ENCODE peak calls at places on chromosomes 12 and 14, in four cellular contexts. One of them, this sample, is unnamed.

GRCh38 chr14:55807536-55807935 is 227.5 kb downstream of the KTN1 start:
- DNase-seq in GM12878: no peak
- DNase-seq in K562: no peak
- DNase-seq in GM12891: no peak
- DNase-seq in this sample: no peak

GRCh38 chr12:131065279-131065678 is 111.6 kb downstream of the ADGRD1 start:
- DNase-seq in GM12878: no peak
- DNase-seq in K562: no peak
- DNase-seq in GM12891: no peak
- DNase-seq in this sample: no peak

GRCh38 chr12:52949413-52950331 is 754 bp downstream of the KRT18 start:
- DNase-seq in GM12878: no peak
- DNase-seq in K562: peak
- DNase-seq in GM12891: no peak
- DNase-seq in this sample: no peak

GRCh38 chr14:95557832-95558231 is 23.0 kb downstream of the GLRX5 start:
- DNase-seq in GM12878: no peak
- DNase-seq in K562: no peak
- DNase-seq in GM12891: no peak
- DNase-seq in this sample: no peak

GRCh38 chr14:41423503-41423902 is 183.2 kb upstream of the LRFN5 start:
- DNase-seq in GM12878: no peak
- DNase-seq in K562: no peak
- DNase-seq in GM12891: no peak
- DNase-seq in this sample: no peak

GRCh38 chr12:16385779-16386646 is 38.6 kb downstream of the MGST1 start:
- DNase-seq in GM12878: peak
- DNase-seq in K562: peak
- DNase-seq in GM12891: peak
- DNase-seq in this sample: peak

GRCh38 chr14:52023518-52023917 is 34.2 kb downstream of the RTRAF start:
- DNase-seq in GM12878: no peak
- DNase-seq in K562: no peak
- DNase-seq in GM12891: no peak
- DNase-seq in this sample: no peak

GRCh38 chr14:23514009-23514962 is 37.3 kb downstream of the ZFHX2 start:
- DNase-seq in GM12878: no peak
- DNase-seq in K562: no peak
- DNase-seq in GM12891: no peak
- DNase-seq in this sample: no peak

GRCh38 chr12:26250801-26251200 is 55.4 kb downstream of the SSPN start:
- DNase-seq in GM12878: no peak
- DNase-seq in K562: no peak
- DNase-seq in GM12891: no peak
- DNase-seq in this sample: no peak

GRCh38 chr14:92937229-92937937 is 14.4 kb downstream of the CHGA start:
- DNase-seq in GM12878: no peak
- DNase-seq in K562: no peak
- DNase-seq in GM12891: no peak
- DNase-seq in this sample: no peak

GRCh38 chr14:95876769-95877490 is at the start of gene TUNAR:
- DNase-seq in GM12878: no peak
- DNase-seq in K562: no peak
- DNase-seq in GM12891: peak
- DNase-seq in this sample: no peak

GRCh38 chr12:92973614-92974013 is 44.5 kb upstream of the EEA1 start:
- DNase-seq in GM12878: peak
- DNase-seq in K562: no peak
- DNase-seq in GM12891: no peak
- DNase-seq in this sample: peak

GRCh38 chr14:68951051-68951797 is 27.9 kb downstream of the ACTN1 start:
- DNase-seq in GM12878: no peak
- DNase-seq in K562: no peak
- DNase-seq in GM12891: no peak
- DNase-seq in this sample: peak

GRCh38 chr12:130830246-130830551 is 8.9 kb downstream of the STX2 start:
- DNase-seq in GM12878: no peak
- DNase-seq in K562: peak
- DNase-seq in GM12891: no peak
- DNase-seq in this sample: no peak

GRCh38 chr14:58849609-58850008 is 211.8 kb downstream of the DACT1 start:
- DNase-seq in GM12878: no peak
- DNase-seq in K562: no peak
- DNase-seq in GM12891: no peak
- DNase-seq in this sample: no peak

GRCh38 chr14:54818201-54819133 is 84.2 kb downstream of the GCH1 start:
- DNase-seq in GM12878: no peak
- DNase-seq in K562: peak
- DNase-seq in GM12891: no peak
- DNase-seq in this sample: no peak

GRCh38 chr12:56941299-56942017 is 7.2 kb upstream of the SDR9C7 start:
- DNase-seq in GM12878: peak
- DNase-seq in K562: peak
- DNase-seq in GM12891: no peak
- DNase-seq in this sample: peak

GRCh38 chr12:58917699-58918334 is 2.5 kb downstream of the LRIG3 start:
- DNase-seq in GM12878: no peak
- DNase-seq in K562: no peak
- DNase-seq in GM12891: no peak
- DNase-seq in this sample: no peak

GRCh38 chr12:28413455-28414109 is 223.3 kb downstream of the CCDC91 start:
- DNase-seq in GM12878: no peak
- DNase-seq in K562: peak
- DNase-seq in GM12891: no peak
- DNase-seq in this sample: no peak

GRCh38 chr12:68138480-68138879 is 21.1 kb downstream of the IFNG start:
- DNase-seq in GM12878: no peak
- DNase-seq in K562: no peak
- DNase-seq in GM12891: no peak
- DNase-seq in this sample: no peak

GRCh38 chr12:54071942-54072341 is 18.3 kb downstream of the HOXC4 start:
- DNase-seq in GM12878: no peak
- DNase-seq in K562: no peak
- DNase-seq in GM12891: no peak
- DNase-seq in this sample: no peak

GRCh38 chr12:53468286-53468685 is 16.4 kb downstream of the PCBP2 start:
- DNase-seq in GM12878: no peak
- DNase-seq in K562: no peak
- DNase-seq in GM12891: no peak
- DNase-seq in this sample: no peak

GRCh38 chr14:92613008-92613658 is 99.6 kb downstream of the RIN3 start:
- DNase-seq in GM12878: no peak
- DNase-seq in K562: peak
- DNase-seq in GM12891: no peak
- DNase-seq in this sample: peak

GRCh38 chr12:122864894-122865253 is 29.6 kb downstream of the HIP1R start:
- DNase-seq in GM12878: no peak
- DNase-seq in K562: no peak
- DNase-seq in GM12891: no peak
- DNase-seq in this sample: no peak

GRCh38 chr12:109527489-109528123 is 45.7 kb downstream of the MMAB start:
- DNase-seq in GM12878: no peak
- DNase-seq in K562: no peak
- DNase-seq in GM12891: no peak
- DNase-seq in this sample: no peak

GRCh38 chr14:22466520-22466919 is 122.5 kb downstream of the DAD1 start:
- DNase-seq in GM12878: no peak
- DNase-seq in K562: no peak
- DNase-seq in GM12891: no peak
- DNase-seq in this sample: no peak

GRCh38 chr12:23084236-23084995 is 459.4 kb downstream of the ETNK1 start:
- DNase-seq in GM12878: no peak
- DNase-seq in K562: peak
- DNase-seq in GM12891: no peak
- DNase-seq in this sample: no peak

GRCh38 chr14:99745307-99745951 is 47.8 kb upstream of the EML1 start:
- DNase-seq in GM12878: no peak
- DNase-seq in K562: no peak
- DNase-seq in GM12891: no peak
- DNase-seq in this sample: no peak

GRCh38 chr12:28543021-28543890 is 353.0 kb downstream of the CCDC91 start:
- DNase-seq in GM12878: peak
- DNase-seq in K562: peak
- DNase-seq in GM12891: no peak
- DNase-seq in this sample: no peak

GRCh38 chr12:94225924-94226630 is 77.7 kb downstream of the PLXNC1 start:
- DNase-seq in GM12878: no peak
- DNase-seq in K562: no peak
- DNase-seq in GM12891: no peak
- DNase-seq in this sample: no peak

GRCh38 chr14:63604626-63605025 is 37.0 kb downstream of the WDR89 start:
- DNase-seq in GM12878: no peak
- DNase-seq in K562: no peak
- DNase-seq in GM12891: no peak
- DNase-seq in this sample: no peak

GRCh38 chr14:22291406-22291805 is 297.6 kb downstream of the DAD1 start:
- DNase-seq in GM12878: no peak
- DNase-seq in K562: no peak
- DNase-seq in GM12891: no peak
- DNase-seq in this sample: no peak

GRCh38 chr14:95516554-95517209 is at the start of gene SYNE3:
- DNase-seq in GM12878: no peak
- DNase-seq in K562: peak
- DNase-seq in GM12891: peak
- DNase-seq in this sample: no peak

GRCh38 chr12:56877195-56878009 is 56.8 kb downstream of the SDR9C7 start:
- DNase-seq in GM12878: no peak
- DNase-seq in K562: no peak
- DNase-seq in GM12891: no peak
- DNase-seq in this sample: peak

GRCh38 chr14:103550451-103551337 is 11.8 kb downstream of the BAG5 start:
- DNase-seq in GM12878: no peak
- DNase-seq in K562: no peak
- DNase-seq in GM12891: no peak
- DNase-seq in this sample: no peak

GRCh38 chr12:130922584-130922983 is 31.1 kb upstream of the ADGRD1 start:
- DNase-seq in GM12878: no peak
- DNase-seq in K562: no peak
- DNase-seq in GM12891: no peak
- DNase-seq in this sample: no peak

GRCh38 chr12:94145231-94145979 is 3.0 kb upstream of the PLXNC1 start:
- DNase-seq in GM12878: no peak
- DNase-seq in K562: peak
- DNase-seq in GM12891: no peak
- DNase-seq in this sample: peak

GRCh38 chr12:108127654-108128053 is 1.4 kb upstream of the WSCD2 start:
- DNase-seq in GM12878: no peak
- DNase-seq in K562: no peak
- DNase-seq in GM12891: no peak
- DNase-seq in this sample: no peak

GRCh38 chr14:23569443-23570151 is 2.0 kb upstream of the AP1G2 start:
- DNase-seq in GM12878: no peak
- DNase-seq in K562: peak
- DNase-seq in GM12891: no peak
- DNase-seq in this sample: no peak

GRCh38 chr12:26017484-26018211 is 59.2 kb downstream of the RASSF8 start:
- DNase-seq in GM12878: no peak
- DNase-seq in K562: peak
- DNase-seq in GM12891: no peak
- DNase-seq in this sample: peak

GRCh38 chr14:77098470-77099353 is 654 bp downstream of the CIPC start:
- DNase-seq in GM12878: no peak
- DNase-seq in K562: peak
- DNase-seq in GM12891: no peak
- DNase-seq in this sample: no peak
- TF ChIP-seq POLR2AphosphoS5 in GM12878: no peak
- TF ChIP-seq POLR2AphosphoS5 in K562: no peak
- TF ChIP-seq POLR2AphosphoS5 in GM12891: no peak
- TF ChIP-seq POLR2AphosphoS5 in this sample: no peak

GRCh38 chr12:112906712-112907414 is at the start of gene OAS1:
- DNase-seq in GM12878: peak
- DNase-seq in K562: no peak
- DNase-seq in GM12891: peak
- DNase-seq in this sample: no peak
- TF ChIP-seq SPI1 in GM12878: peak
- TF ChIP-seq SPI1 in K562: no peak
- TF ChIP-seq SPI1 in GM12891: peak
- TF ChIP-seq SPI1 in this sample: no peak

GRCh38 chr12:75905975-75906374 is 125.6 kb downstream of the PHLDA1 start:
- DNase-seq in GM12878: no peak
- DNase-seq in K562: no peak
- DNase-seq in GM12891: no peak
- DNase-seq in this sample: no peak

GRCh38 chr12:75913502-75914110 is 118.0 kb downstream of the PHLDA1 start:
- DNase-seq in GM12878: no peak
- DNase-seq in K562: peak
- DNase-seq in GM12891: no peak
- DNase-seq in this sample: no peak

GRCh38 chr12:75909714-75910451 is 121.7 kb downstream of the PHLDA1 start:
- DNase-seq in GM12878: no peak
- DNase-seq in K562: no peak
- DNase-seq in GM12891: no peak
- DNase-seq in this sample: no peak

GRCh38 chr12:75910452-75910722 is 121.2 kb downstream of the PHLDA1 start:
- DNase-seq in GM12878: no peak
- DNase-seq in K562: no peak
- DNase-seq in GM12891: no peak
- DNase-seq in this sample: no peak

GRCh38 chr12:75908961-75909699 is 122.4 kb downstream of the PHLDA1 start:
- DNase-seq in GM12878: no peak
- DNase-seq in K562: no peak
- DNase-seq in GM12891: no peak
- DNase-seq in this sample: no peak
- TF ChIP-seq POLR2AphosphoS5 in GM12878: no peak
- TF ChIP-seq POLR2AphosphoS5 in K562: no peak
- TF ChIP-seq POLR2AphosphoS5 in GM12891: no peak
- TF ChIP-seq POLR2AphosphoS5 in this sample: no peak

GRCh38 chr12:81147286-81147919 is 69.5 kb downstream of the ACSS3 start:
- DNase-seq in GM12878: no peak
- DNase-seq in K562: no peak
- DNase-seq in GM12891: no peak
- DNase-seq in this sample: no peak
- TF ChIP-seq SPI1 in GM12878: no peak
- TF ChIP-seq SPI1 in K562: no peak
- TF ChIP-seq SPI1 in GM12891: no peak
- TF ChIP-seq SPI1 in this sample: no peak